ENCODE peak calls at places on chromosomes 12 and 14, in seven cellular contexts. One of them, this sample, is unnamed.

GRCh38 chr14:81323621-81324400 is 76.3 kb downstream of the STON2 start:
- DNase-seq in natural killer cell: no peak
- DNase-seq in NCI-H1436: peak
- DNase-seq in dermis microvascular lymphatic vessel endothelial cell: no peak
- DNase-seq in GM12864: no peak
- DNase-seq in EL: no peak
- DNase-seq in A673: no peak
- DNase-seq in this sample: no peak

GRCh38 chr14:95134304-95134933 is 22.9 kb downstream of the DICER1 start:
- DNase-seq in NCI-H1436: no peak
- DNase-seq in natural killer cell: no peak
- DNase-seq in GM12864: no peak
- DNase-seq in A673: no peak
- DNase-seq in EL: no peak
- DNase-seq in dermis microvascular lymphatic vessel endothelial cell: peak
- DNase-seq in this sample: no peak

GRCh38 chr12:53179694-53180269 is 740 bp upstream of the ZNF740 start:
- DNase-seq in A673: no peak
- DNase-seq in dermis microvascular lymphatic vessel endothelial cell: no peak
- DNase-seq in natural killer cell: no peak
- DNase-seq in NCI-H1436: no peak
- DNase-seq in GM12864: no peak
- DNase-seq in EL: no peak
- DNase-seq in this sample: peak

GRCh38 chr14:93185333-93185688 is 194 bp downstream of the LYSET start:
- DNase-seq in A673: no peak
- DNase-seq in NCI-H1436: no peak
- DNase-seq in dermis microvascular lymphatic vessel endothelial cell: no peak
- DNase-seq in natural killer cell: no peak
- DNase-seq in GM12864: no peak
- DNase-seq in EL: no peak
- DNase-seq in this sample: no peak

GRCh38 chr12:111692575-111693210 is 6.8 kb downstream of the ACAD10 start:
- DNase-seq in natural killer cell: no peak
- DNase-seq in dermis microvascular lymphatic vessel endothelial cell: no peak
- DNase-seq in EL: peak
- DNase-seq in GM12864: no peak
- DNase-seq in A673: peak
- DNase-seq in NCI-H1436: no peak
- DNase-seq in this sample: no peak

GRCh38 chr12:93784339-93785086 is 107.3 kb downstream of the CRADD start:
- DNase-seq in EL: peak
- DNase-seq in GM12864: no peak
- DNase-seq in natural killer cell: no peak
- DNase-seq in dermis microvascular lymphatic vessel endothelial cell: no peak
- DNase-seq in A673: no peak
- DNase-seq in NCI-H1436: no peak
- DNase-seq in this sample: no peak

GRCh38 chr12:112346194-112346593 is 36.0 kb downstream of the HECTD4 start:
- DNase-seq in A673: no peak
- DNase-seq in GM12864: no peak
- DNase-seq in NCI-H1436: no peak
- DNase-seq in dermis microvascular lymphatic vessel endothelial cell: no peak
- DNase-seq in natural killer cell: no peak
- DNase-seq in EL: no peak
- DNase-seq in this sample: no peak

GRCh38 chr12:52184813-52185212 is 7.0 kb downstream of the KRT80 start:
- DNase-seq in natural killer cell: no peak
- DNase-seq in A673: no peak
- DNase-seq in dermis microvascular lymphatic vessel endothelial cell: peak
- DNase-seq in GM12864: no peak
- DNase-seq in EL: no peak
- DNase-seq in NCI-H1436: no peak
- DNase-seq in this sample: no peak

GRCh38 chr14:51504626-51505025 is 147.1 kb upstream of the FRMD6 start:
- DNase-seq in natural killer cell: no peak
- DNase-seq in GM12864: no peak
- DNase-seq in NCI-H1436: no peak
- DNase-seq in A673: no peak
- DNase-seq in dermis microvascular lymphatic vessel endothelial cell: no peak
- DNase-seq in EL: no peak
- DNase-seq in this sample: no peak

GRCh38 chr14:30291216-30291615 is 267.7 kb upstream of the G2E3 start:
- DNase-seq in EL: peak
- DNase-seq in natural killer cell: no peak
- DNase-seq in GM12864: no peak
- DNase-seq in A673: no peak
- DNase-seq in dermis microvascular lymphatic vessel endothelial cell: no peak
- DNase-seq in NCI-H1436: no peak
- DNase-seq in this sample: no peak

GRCh38 chr14:92553456-92553855 is 39.9 kb downstream of the RIN3 start:
- DNase-seq in NCI-H1436: no peak
- DNase-seq in dermis microvascular lymphatic vessel endothelial cell: no peak
- DNase-seq in EL: peak
- DNase-seq in natural killer cell: no peak
- DNase-seq in GM12864: no peak
- DNase-seq in A673: no peak
- DNase-seq in this sample: no peak

GRCh38 chr14:23381871-23382270 is 5.0 kb downstream of the CMTM5 start:
- DNase-seq in A673: no peak
- DNase-seq in GM12864: no peak
- DNase-seq in dermis microvascular lymphatic vessel endothelial cell: no peak
- DNase-seq in natural killer cell: no peak
- DNase-seq in EL: no peak
- DNase-seq in NCI-H1436: no peak
- DNase-seq in this sample: no peak

This sample was measured in cardiac septum.